ENCODE peak calls at places on chromosomes 5 and 9, in seven cellular contexts. I, W, O, F, J, L and T are unnamed samples.
A peak's percentile ranks its signal among the peaks of the same experiment; 100 is the strongest.

GRCh38 chr5:82620957-82621600 is 342.9 kb upstream of the RPS23 start:
- DNase-seq in O (no peak), J (no peak), W (no peak), I (no peak), L (no peak), F (no peak), T (peak; percentile 43)

GRCh38 chr5:72292411-72292810 is 27.6 kb downstream of the MRPS27 start:
- DNase-seq in F (no peak), W (no peak), I (no peak), L (no peak), J (no peak), O (no peak), T (no peak)

GRCh38 chr5:149392718-149393117 is 13.6 kb upstream of the IL17B start:
- DNase-seq in J (no peak), O (no peak), F (no peak), I (no peak), W (no peak), L (no peak), T (no peak)

GRCh38 chr5:72651779-72652178 is 144.6 kb upstream of the ZNF366 start:
- DNase-seq in L (no peak), J (no peak), I (no peak), O (no peak), W (no peak), F (no peak), T (no peak)

GRCh38 chr9:104319198-104319597 is 184.9 kb upstream of the OR13F1 start:
- DNase-seq in F (no peak), W (no peak), O (no peak), L (no peak), J (no peak), I (no peak), T (no peak)

GRCh38 chr5:146002491-146002890 is 66.1 kb downstream of the SH3RF2 start:
- DNase-seq in F (no peak), I (no peak), O (no peak), W (no peak), L (no peak), J (no peak), T (no peak)

GRCh38 chr5:75668988-75669760 is 48.1 kb downstream of the POC5 start:
- DNase-seq in I (peak; percentile 64), W (peak; percentile 65), J (no peak), F (peak; percentile 18), L (peak; percentile 37), O (peak; percentile 57), T (peak; percentile 27)

GRCh38 chr9:86660146-86660545 is 287.2 kb downstream of the GAS1 start:
- DNase-seq in O (no peak), F (no peak), W (no peak), L (no peak), J (no peak), I (no peak), T (no peak)

GRCh38 chr9:80492221-80492620 is 920.5 kb downstream of the TLE4 start:
- DNase-seq in F (no peak), L (no peak), O (no peak), W (no peak), J (no peak), I (peak; percentile 34), T (peak; percentile 74)

GRCh38 chr5:142078251-142078650 is 30.3 kb upstream of the NDFIP1 start:
- DNase-seq in I (no peak), L (no peak), O (no peak), J (no peak), F (no peak), W (no peak), T (no peak)

GRCh38 chr5:95842955-95843544 is 20.5 kb upstream of the GLRX start:
- DNase-seq in O (peak; percentile 72), F (no peak), I (peak; percentile 77), W (peak; percentile 70), J (peak; percentile 82), L (no peak), T (peak; percentile 49)

GRCh38 chr5:34749431-34749872 is 89.5 kb upstream of the TTC23L start:
- DNase-seq in J (no peak), L (no peak), W (no peak), I (no peak), O (no peak), F (no peak), T (peak; percentile 33)

GRCh38 chr5:164296603-164297080 is 791.2 kb downstream of the MAT2B start:
- DNase-seq in O (no peak), L (no peak), J (no peak), F (no peak), W (no peak), I (no peak), T (no peak)

GRCh38 chr5:126391386-126391785 is 31.8 kb upstream of the GRAMD2B start:
- DNase-seq in J (no peak), I (no peak), O (no peak), F (no peak), W (no peak), L (no peak), T (no peak)

GRCh38 chr5:144177548-144177947 is 6.9 kb downstream of the KCTD16 start:
- DNase-seq in W (no peak), L (no peak), I (no peak), J (no peak), O (no peak), F (no peak), T (no peak)

GRCh38 chr5:76556511-76557221 is 66.5 kb downstream of the F2RL2 start:
- DNase-seq in J (no peak), W (no peak), F (peak; percentile 30), L (no peak), O (no peak), I (no peak), T (no peak)

GRCh38 chr5:10555134-10555733 is 8.6 kb upstream of the ANKRD33B start:
- DNase-seq in O (no peak), J (no peak), F (no peak), I (no peak), L (no peak), W (no peak), T (no peak)

GRCh38 chr5:137629646-137630045 is 106.2 kb downstream of the KLHL3 start:
- DNase-seq in O (no peak), I (peak; percentile 34), W (no peak), J (no peak), F (peak; percentile 52), L (no peak), T (no peak)

GRCh38 chr5:174563899-174564298 is 160.5 kb upstream of the MSX2 start:
- DNase-seq in L (no peak), W (no peak), J (no peak), O (no peak), F (no peak), I (peak; percentile 5), T (no peak)

DNA sequence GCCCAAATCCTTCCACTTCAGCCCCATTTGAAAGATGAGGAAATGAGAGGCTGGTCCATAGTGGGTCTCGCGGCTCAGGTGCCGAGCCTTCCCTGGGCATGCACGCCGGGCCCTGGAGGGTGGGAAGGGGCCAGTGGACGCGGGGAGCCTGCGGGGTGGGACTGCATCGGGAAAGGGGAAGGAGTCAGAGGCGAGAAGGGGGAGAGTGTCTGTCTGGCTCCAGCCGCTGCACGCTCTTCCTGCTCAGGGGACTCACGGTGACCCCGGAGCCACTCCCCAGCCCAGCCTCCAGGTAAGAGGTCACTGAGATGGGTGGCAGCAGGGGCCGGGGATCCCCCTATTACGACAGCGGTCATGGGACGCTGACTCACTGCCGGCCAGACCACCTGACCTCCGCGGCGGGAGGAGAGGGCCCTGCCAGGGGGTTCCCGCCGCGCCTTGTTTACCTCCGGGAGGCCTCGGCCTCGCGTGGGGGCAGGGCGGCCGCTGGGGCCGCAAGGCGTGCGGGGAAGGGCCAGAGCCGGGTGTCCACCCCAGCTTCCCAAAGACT is 1.9 kb upstream of the SQSTM1 start:
- DNase-seq in I (peak; percentile 98), J (peak; percentile 96), F (peak; percentile 87), W (peak; percentile 97), O (peak; percentile 98), L (peak; percentile 97), T (peak; percentile 98)
- TF ChIP-seq POLR2A in I (peak; percentile 78), J (peak; percentile 65), F (peak; percentile 63), W (peak; percentile 82), O (peak; percentile 52), L (peak; percentile 51), T (peak; percentile 76)

GRCh38 chr9:124652203-124652992 is 118.7 kb downstream of the NR6A1 start:
- DNase-seq in F (no peak), O (no peak), W (no peak), J (no peak), L (no peak), I (peak; percentile 21), T (peak; percentile 35)
- TF ChIP-seq POLR2A in F (no peak), O (no peak), W (no peak), J (no peak), L (no peak), I (no peak), T (no peak)

DNA sequence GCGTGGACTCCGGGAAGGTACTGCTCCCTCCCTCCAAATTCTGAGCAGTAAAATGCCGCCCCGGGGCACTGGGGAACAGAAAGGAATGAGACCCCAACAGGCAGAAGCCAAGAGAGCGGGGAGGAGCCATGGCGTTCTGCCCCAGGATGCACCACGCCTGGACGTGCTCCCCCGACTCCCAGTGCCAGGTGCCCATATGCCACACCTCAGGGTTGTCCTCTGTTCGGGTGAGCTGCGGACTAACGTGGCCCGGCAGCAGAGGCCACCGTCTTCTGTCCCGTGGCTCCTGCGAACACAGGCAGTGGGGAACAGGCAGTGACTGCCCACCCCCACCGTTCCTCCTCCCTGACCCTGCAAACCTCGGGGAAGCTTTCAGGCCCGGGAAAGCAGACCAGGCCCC is 4.8 kb downstream of the SURF6 start:
- DNase-seq in F (no peak), J (no peak), I (no peak), O (no peak), W (no peak), L (no peak), T (no peak)
- TF ChIP-seq POLR2A in F (no peak), J (no peak), I (no peak), O (no peak), W (no peak), L (no peak), T (no peak)

GRCh38 chr9:128551652-128552152 is 685 bp upstream of the SPTAN1 start:
- DNase-seq in O (no peak), W (no peak), J (no peak), L (no peak), F (no peak), I (no peak), T (no peak)

GRCh38 chr9:128550770-128551651 is 1.4 kb upstream of the SPTAN1 start:
- DNase-seq in W (no peak), J (peak; percentile 64), F (no peak), L (peak; percentile 33), O (peak; percentile 69), I (peak; percentile 12), T (peak; percentile 78)

GRCh38 chr9:128553695-128554094 is 1.3 kb downstream of the SPTAN1 start:
- DNase-seq in I (no peak), L (no peak), F (no peak), J (no peak), O (no peak), W (no peak), T (no peak)

GRCh38 chr9:128552744-128553221 is 396 bp downstream of the SPTAN1 start:
- DNase-seq in O (peak; percentile 63), I (peak; percentile 42), W (peak; percentile 69), L (peak; percentile 63), J (peak; percentile 83), F (no peak), T (peak; percentile 74)

DNA sequence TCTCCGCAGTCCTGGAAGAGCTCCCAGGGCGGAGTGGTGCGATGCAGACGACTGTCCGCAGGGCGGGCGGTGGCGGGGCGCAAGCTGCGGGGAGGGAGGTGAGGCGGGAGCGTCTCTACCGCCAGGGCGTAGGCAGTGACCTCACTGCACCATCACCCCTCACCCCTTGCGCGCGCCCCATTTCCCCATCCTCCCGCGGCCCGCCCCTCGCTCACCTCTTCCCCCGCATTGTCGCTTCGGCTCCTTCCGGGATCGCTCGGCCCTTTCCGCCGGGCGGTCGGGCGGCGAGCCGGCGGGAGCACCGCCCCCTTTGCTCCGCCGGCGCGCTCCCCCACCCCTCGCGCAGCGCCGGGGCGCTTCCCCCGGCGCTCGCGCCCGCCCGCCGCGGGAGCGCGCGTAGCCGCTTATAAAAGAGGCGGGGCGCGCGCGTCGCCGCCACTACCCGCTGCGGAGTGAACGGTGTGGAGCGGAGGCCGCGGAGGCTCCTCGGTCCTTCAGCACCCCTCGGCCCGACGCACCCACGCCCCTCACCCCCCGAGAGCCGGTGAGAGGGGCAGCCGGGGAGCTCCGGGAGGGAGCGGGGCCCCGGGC is at the start of gene SPTAN1:
- DNase-seq in J (peak; percentile 96), I (peak; percentile 86), O (peak; percentile 92), W (peak; percentile 93), L (peak; percentile 95), F (peak; percentile 91), T (peak; percentile 87)
- TF ChIP-seq POLR2A in J (peak; percentile 99), I (peak; percentile 96), O (peak; percentile 98), W (peak; percentile 97), L (peak; percentile 99), F (peak; percentile 98), T (peak; percentile 99)